ENCODE peak calls at places on chromosome 3, in six cellular contexts. W, P, D, Z, Q and L are unnamed samples.

GRCh38 chr3:197749315-197749600 is 425 bp upstream of the FYTTD1 start:
- DNase-seq in D (no peak), P (no peak), W (no peak), Z (no peak), Q (no peak), L (peak; percentile 70)

GRCh38 chr3:159941043-159941994 is 47.3 kb upstream of the IL12A start:
- DNase-seq in D (no peak), Q (no peak), W (no peak), Z (no peak), P (no peak), L (no peak)

GRCh38 chr3:127754411-127755304 is 67.7 kb downstream of the MGLL start:
- DNase-seq in Q (no peak), P (peak; percentile 72), D (no peak), Z (no peak), W (no peak), L (no peak)

GRCh38 chr3:42507751-42508335 is 5.4 kb downstream of the VIPR1 start:
- DNase-seq in W (no peak), Z (no peak), Q (no peak), P (peak; percentile 27), D (no peak), L (no peak)

GRCh38 chr3:10950476-10951294 is 41.9 kb upstream of the SLC6A1 start:
- DNase-seq in W (no peak), P (no peak), D (peak; percentile 60), Z (no peak), Q (peak; percentile 21), L (no peak)

GRCh38 chr3:58167431-58168351 is 43.1 kb downstream of the DNASE1L3 start:
- DNase-seq in Q (peak; percentile 64), D (peak; percentile 83), P (no peak), W (peak; percentile 53), Z (peak; percentile 72), L (peak; percentile 81)

GRCh38 chr3:47079432-47079831 is 84.5 kb downstream of the SETD2 start:
- DNase-seq in D (no peak), Q (no peak), P (no peak), W (no peak), Z (no peak), L (no peak)

GRCh38 chr3:50287262-50287661 is 5.0 kb downstream of the IFRD2 start:
- DNase-seq in P (no peak), Z (peak; percentile 68), D (no peak), Q (no peak), W (no peak), L (no peak)

GRCh38 chr3:185306847-185307246 is 53.0 kb upstream of the EHHADH start:
- DNase-seq in D (no peak), Q (no peak), P (no peak), W (no peak), Z (no peak), L (no peak)

GRCh38 chr3:136195258-136196063 is 674 bp downstream of the MSL2 start:
- DNase-seq in Z (peak; percentile 84), W (peak; percentile 86), Q (peak; percentile 63), P (peak; percentile 97), D (peak; percentile 87), L (peak; percentile 78)

GRCh38 chr3:107416138-107416537 is 38.9 kb downstream of the CCDC54 start:
- DNase-seq in Z (no peak), W (no peak), Q (no peak), D (no peak), P (no peak), L (no peak)

GRCh38 chr3:187062526-187063177 is 76.6 kb downstream of the RPL39L start:
- DNase-seq in Q (no peak), Z (no peak), P (no peak), W (no peak), D (no peak), L (no peak)

GRCh38 chr3:125120370-125121122 is 64.7 kb upstream of the HEG1 start:
- DNase-seq in P (no peak), D (no peak), Q (no peak), W (no peak), Z (no peak), L (no peak)

GRCh38 chr3:43999920-44000319 is 241.8 kb upstream of the TOPAZ1 start:
- DNase-seq in Z (no peak), W (no peak), D (no peak), Q (no peak), P (no peak), L (no peak)

GRCh38 chr3:22893631-22894377 is 309.3 kb upstream of the UBE2E2 start:
- DNase-seq in P (no peak), Z (no peak), W (no peak), Q (no peak), D (no peak), L (no peak)

GRCh38 chr3:32239638-32240550 is 1.4 kb downstream of the CMTM8 start:
- DNase-seq in Q (peak; percentile 64), Z (no peak), W (no peak), P (no peak), D (no peak), L (peak; percentile 60)

GRCh38 chr3:182913889-182914288 is 66.4 kb downstream of the DCUN1D1 start:
- DNase-seq in D (no peak), Z (no peak), Q (no peak), P (no peak), W (no peak), L (no peak)

GRCh38 chr3:172351895-172352466 is 96.3 kb downstream of the GHSR start:
- DNase-seq in Q (no peak), D (no peak), W (no peak), P (no peak), Z (no peak), L (no peak)

DNA sequence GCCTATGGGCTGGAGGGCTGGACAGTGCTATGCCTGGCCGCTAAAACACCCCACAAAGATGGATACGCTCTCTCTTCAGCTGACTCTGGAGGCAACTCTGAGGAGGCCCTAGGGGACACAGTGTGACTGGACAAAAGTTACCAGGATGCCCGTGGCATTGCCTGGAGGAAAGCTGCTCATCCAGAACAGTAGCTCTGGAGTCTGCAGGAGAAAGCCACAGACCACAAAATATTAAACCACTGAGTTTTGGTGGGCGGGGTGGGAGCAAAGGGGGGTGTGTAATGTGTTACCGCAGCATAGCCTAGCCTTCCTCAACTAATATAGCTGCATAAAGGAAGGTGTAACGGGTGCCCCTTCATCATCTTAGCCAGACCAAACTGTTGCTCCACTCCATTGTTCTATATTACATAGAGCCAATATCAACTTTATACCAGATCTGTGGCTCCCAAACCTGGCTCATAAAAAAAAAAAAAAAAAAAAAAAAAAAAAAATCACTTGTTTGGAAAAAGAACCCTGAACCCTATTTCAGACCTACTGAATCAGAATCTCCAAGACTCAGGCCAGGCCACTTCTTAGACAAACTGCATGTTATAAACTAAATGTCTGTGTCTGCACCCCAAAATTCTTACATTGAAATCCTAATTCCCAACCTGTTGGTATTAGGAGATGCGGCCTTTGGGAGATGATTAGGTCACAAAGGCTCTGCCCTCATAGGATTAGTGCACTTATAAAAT is 132.6 kb downstream of the TNIK start:
- DNase-seq in D (no peak), Q (no peak), W (no peak), P (no peak), Z (no peak), L (no peak)
- H3K4me1 ChIP-seq in D (no peaks in the 10 kb centered on the region), Q (peaks cover 5% of the 10 kb centered on the region), W (peaks cover 57% of the 10 kb centered on the region), P (peaks cover 6% of the 10 kb centered on the region), Z (peaks cover 12% of the 10 kb centered on the region), L (peaks cover 12% of the 10 kb centered on the region)

GRCh38 chr3:73432021-73432722 is 192.6 kb downstream of the PDZRN3 start:
- DNase-seq in P (no peak), W (no peak), Q (peak; percentile 42), Z (no peak), D (no peak), L (no peak)
- H3K4me1 ChIP-seq in P (no peaks in the 10 kb centered on the region), W (peaks cover 36% of the 10 kb centered on the region), Q (no peaks in the 10 kb centered on the region), Z (peaks cover 18% of the 10 kb centered on the region), D (no peaks in the 10 kb centered on the region), L (no peaks in the 10 kb centered on the region)

DNA sequence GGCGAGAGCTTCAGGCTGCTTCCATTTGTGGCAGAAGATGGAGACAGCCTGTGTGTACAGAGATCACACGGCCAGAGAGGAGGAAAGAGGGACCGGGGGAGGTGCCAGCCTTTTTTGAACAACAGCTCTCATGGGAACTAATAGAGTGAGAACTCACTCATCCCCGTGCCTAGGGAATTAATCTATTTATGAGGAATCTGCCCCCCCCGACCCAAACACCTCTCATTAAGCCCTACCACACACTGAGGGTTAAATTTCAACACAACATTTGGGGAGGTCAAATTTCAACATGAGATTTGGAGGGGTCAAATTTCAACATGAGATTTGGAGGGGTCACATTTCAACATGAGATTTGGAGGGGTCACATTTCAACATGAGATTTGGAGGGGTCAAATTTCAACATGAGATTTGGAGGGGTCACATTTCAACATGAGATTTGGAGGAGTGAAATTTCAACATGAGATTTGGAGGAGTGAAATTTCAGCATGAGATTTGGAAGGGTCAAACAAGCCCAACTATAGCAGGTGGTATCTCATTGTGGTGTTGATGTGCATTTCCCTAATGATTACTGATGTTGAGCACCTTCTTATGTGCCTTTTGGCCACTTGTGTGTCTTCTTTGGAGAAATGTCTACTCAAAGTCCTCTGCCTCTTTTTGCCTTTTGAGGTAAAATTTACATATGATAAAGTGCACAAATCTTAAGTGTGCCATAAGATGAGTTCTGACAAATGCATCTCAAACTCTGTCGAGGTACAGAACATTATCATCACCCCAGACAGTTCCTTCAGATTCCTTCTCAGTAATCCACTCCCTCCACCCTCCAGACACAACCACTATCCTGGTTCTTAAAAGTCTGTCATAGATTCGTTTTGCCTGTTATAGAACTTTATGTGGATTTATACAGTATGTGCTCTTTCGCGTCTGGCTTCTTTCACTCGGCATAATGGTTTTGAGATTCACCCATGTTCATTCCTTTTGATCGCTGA is 20.7 kb upstream of the RFTN1 start:
- DNase-seq in Q (no peak), Z (no peak), W (no peak), D (no peak), P (no peak), L (no peak)
- H3K4me1 ChIP-seq in Q (no peaks in the 10 kb centered on the region), Z (no peaks in the 10 kb centered on the region), W (peaks cover 10% of the 10 kb centered on the region), D (no peaks in the 10 kb centered on the region), P (no peaks in the 10 kb centered on the region), L (no peaks in the 10 kb centered on the region)

GRCh38 chr3:12831582-12831866 is 9.8 kb downstream of the RPL32 start:
- DNase-seq in Z (no peak), P (no peak), Q (no peak), W (no peak), D (no peak), L (no peak)
- H3K4me1 ChIP-seq in Z (no peaks in the 10 kb centered on the region), P (no peaks in the 10 kb centered on the region), Q (peaks cover 7% of the 10 kb centered on the region), W (peaks cover 14% of the 10 kb centered on the region), D (no peaks in the 10 kb centered on the region), L (no peaks in the 10 kb centered on the region)

GRCh38 chr3:141434255-141434654 is 52.6 kb upstream of the RASA2 start:
- DNase-seq in P (no peak), W (no peak), D (no peak), Z (no peak), Q (no peak), L (no peak)

GRCh38 chr3:141429371-141430035 is 57.3 kb upstream of the RASA2 start:
- DNase-seq in Z (peak; percentile 38), D (no peak), W (no peak), Q (no peak), P (no peak), L (no peak)

GRCh38 chr3:141430326-141430725 is 56.5 kb upstream of the RASA2 start:
- DNase-seq in D (no peak), Q (no peak), P (no peak), W (no peak), Z (no peak), L (no peak)

GRCh38 chr3:141432904-141433303 is 53.9 kb upstream of the RASA2 start:
- DNase-seq in Q (no peak), W (no peak), D (no peak), Z (no peak), P (no peak), L (no peak)

GRCh38 chr3:141431411-141432378 is 55.1 kb upstream of the RASA2 start:
- DNase-seq in Q (no peak), W (no peak), D (no peak), Z (no peak), P (no peak), L (no peak)
- H3K4me1 ChIP-seq in Q (peaks cover 3% of the 10 kb centered on the region), W (peaks cover 50% of the 10 kb centered on the region), D (peaks cover 18% of the 10 kb centered on the region), Z (peaks cover 79% of the 10 kb centered on the region), P (peaks cover 4% of the 10 kb centered on the region), L (peaks cover 28% of the 10 kb centered on the region)

GRCh38 chr3:51798561-51798960 is 19.5 kb upstream of the IQCF6 start:
- DNase-seq in D (no peak), Q (no peak), Z (no peak), P (no peak), W (no peak), L (no peak)
- H3K4me1 ChIP-seq in D (no peaks in the 10 kb centered on the region), Q (no peaks in the 10 kb centered on the region), Z (no peaks in the 10 kb centered on the region), P (no peaks in the 10 kb centered on the region), W (no peaks in the 10 kb centered on the region), L (no peaks in the 10 kb centered on the region)